ENCODE peak calls at places on chromosomes 11 and 22, in nine cellular contexts. One of them, this sample, is unnamed.

GRCh38 chr11:2666828-2667570 is 32.8 kb downstream of the KCNQ1OT1 start:
- DNase-seq in type B pancreatic cell: no peak
- DNase-seq in HuH-7: no peak
- DNase-seq in AG08395: no peak
- DNase-seq in LoVo: no peak
- DNase-seq in right cardiac atrium: no peak
- DNase-seq in EL: no peak
- DNase-seq in uterus: peak
- DNase-seq in neural crest cell: no peak
- DNase-seq in this sample: no peak

GRCh38 chr11:129144256-129144655 is 47.9 kb downstream of the ARHGAP32 start:
- DNase-seq in right cardiac atrium: no peak
- DNase-seq in LoVo: no peak
- DNase-seq in type B pancreatic cell: no peak
- DNase-seq in AG08395: no peak
- DNase-seq in neural crest cell: no peak
- DNase-seq in HuH-7: no peak
- DNase-seq in EL: no peak
- DNase-seq in uterus: no peak
- DNase-seq in this sample: no peak

GRCh38 chr11:65479184-65480145 is 19.4 kb upstream of the MALAT1 start:
- DNase-seq in HuH-7: peak
- DNase-seq in right cardiac atrium: peak
- DNase-seq in AG08395: peak
- DNase-seq in type B pancreatic cell: no peak
- DNase-seq in LoVo: no peak
- DNase-seq in uterus: peak
- DNase-seq in EL: peak
- DNase-seq in neural crest cell: no peak
- DNase-seq in this sample: no peak

GRCh38 chr11:69094111-69094914 is 45.6 kb downstream of the TPCN2 start:
- DNase-seq in EL: no peak
- DNase-seq in neural crest cell: no peak
- DNase-seq in LoVo: no peak
- DNase-seq in right cardiac atrium: no peak
- DNase-seq in AG08395: no peak
- DNase-seq in HuH-7: no peak
- DNase-seq in uterus: no peak
- DNase-seq in type B pancreatic cell: no peak
- DNase-seq in this sample: no peak

GRCh38 chr22:19767427-19768380 is 7.1 kb downstream of the TBX1 start:
- DNase-seq in EL: no peak
- DNase-seq in LoVo: no peak
- DNase-seq in HuH-7: no peak
- DNase-seq in uterus: no peak
- DNase-seq in AG08395: no peak
- DNase-seq in type B pancreatic cell: no peak
- DNase-seq in right cardiac atrium: peak
- DNase-seq in neural crest cell: no peak
- DNase-seq in this sample: no peak

GRCh38 chr11:37248145-37248544 is 650.1 kb upstream of the RAG2 start:
- DNase-seq in uterus: no peak
- DNase-seq in AG08395: no peak
- DNase-seq in right cardiac atrium: no peak
- DNase-seq in LoVo: no peak
- DNase-seq in EL: no peak
- DNase-seq in HuH-7: peak
- DNase-seq in type B pancreatic cell: no peak
- DNase-seq in neural crest cell: no peak
- DNase-seq in this sample: no peak

GRCh38 chr11:120752668-120753067 is 241.1 kb downstream of the GRIK4 start:
- DNase-seq in EL: no peak
- DNase-seq in type B pancreatic cell: no peak
- DNase-seq in AG08395: no peak
- DNase-seq in right cardiac atrium: no peak
- DNase-seq in LoVo: no peak
- DNase-seq in neural crest cell: no peak
- DNase-seq in uterus: no peak
- DNase-seq in HuH-7: no peak
- DNase-seq in this sample: no peak

GRCh38 chr11:35066029-35066428 is 72.9 kb upstream of the CD44 start:
- DNase-seq in EL: no peak
- DNase-seq in right cardiac atrium: no peak
- DNase-seq in LoVo: no peak
- DNase-seq in neural crest cell: no peak
- DNase-seq in type B pancreatic cell: no peak
- DNase-seq in AG08395: no peak
- DNase-seq in uterus: no peak
- DNase-seq in HuH-7: no peak
- DNase-seq in this sample: no peak

GRCh38 chr22:30226192-30226832 is 20.2 kb downstream of the LIF start:
- DNase-seq in LoVo: no peak
- DNase-seq in AG08395: no peak
- DNase-seq in EL: peak
- DNase-seq in right cardiac atrium: no peak
- DNase-seq in HuH-7: no peak
- DNase-seq in neural crest cell: no peak
- DNase-seq in uterus: no peak
- DNase-seq in type B pancreatic cell: no peak
- DNase-seq in this sample: no peak

GRCh38 chr11:126129681-126130671 is 67.3 kb upstream of the CDON start:
- DNase-seq in LoVo: no peak
- DNase-seq in HuH-7: no peak
- DNase-seq in type B pancreatic cell: no peak
- DNase-seq in neural crest cell: no peak
- DNase-seq in right cardiac atrium: no peak
- DNase-seq in EL: no peak
- DNase-seq in uterus: no peak
- DNase-seq in AG08395: no peak
- DNase-seq in this sample: no peak

GRCh38 chr11:7488681-7489080 is 3.4 kb downstream of the OLFML1 start:
- DNase-seq in HuH-7: no peak
- DNase-seq in type B pancreatic cell: no peak
- DNase-seq in LoVo: no peak
- DNase-seq in uterus: no peak
- DNase-seq in right cardiac atrium: no peak
- DNase-seq in AG08395: no peak
- DNase-seq in neural crest cell: no peak
- DNase-seq in EL: peak
- DNase-seq in this sample: no peak

GRCh38 chr11:33116535-33116934 is 44.7 kb downstream of the CSTF3 start:
- DNase-seq in uterus: no peak
- DNase-seq in right cardiac atrium: no peak
- DNase-seq in AG08395: no peak
- DNase-seq in HuH-7: no peak
- DNase-seq in type B pancreatic cell: no peak
- DNase-seq in LoVo: peak
- DNase-seq in neural crest cell: no peak
- DNase-seq in EL: no peak
- DNase-seq in this sample: no peak

GRCh38 chr11:63558459-63559157 is 4.6 kb downstream of the PLAAT2 start:
- DNase-seq in uterus: no peak
- DNase-seq in neural crest cell: no peak
- DNase-seq in AG08395: no peak
- DNase-seq in type B pancreatic cell: no peak
- DNase-seq in EL: no peak
- DNase-seq in LoVo: no peak
- DNase-seq in right cardiac atrium: no peak
- DNase-seq in HuH-7: no peak
- DNase-seq in this sample: no peak